ENCODE peak calls at places on chromosomes 6 and 20, in four cellular contexts. H is left ventricle myocardium inferior; G is CD8-positive, alpha-beta T cell; X is ovary. C is an unnamed sample.

GRCh38 chr6:107235007-107235406 is 119.7 kb upstream of the BEND3 start:
- DNase-seq in H (no peak), G (no peak), X (no peak), C (no peak)

GRCh38 chr6:108897371-108897770 is 49.1 kb downstream of the ARMC2 start:
- DNase-seq in H (peak; percentile 45), G (no peak), X (no peak), C (no peak)

GRCh38 chr20:36644713-36645109 is 1.3 kb downstream of the SLA2 start:
- DNase-seq in X (no peak), G (peak; percentile 48), H (no peak), C (no peak)

GRCh38 chr20:59805266-59805665 is 128.2 kb downstream of the SYCP2 start:
- DNase-seq in X (no peak), G (no peak), H (no peak), C (no peak)

GRCh38 chr20:33463332-33464101 is 20.0 kb upstream of the SNTA1 start:
- DNase-seq in X (no peak), H (peak; percentile 49), G (no peak), C (no peak)

GRCh38 chr6:136037246-136037884 is 185.9 kb downstream of the PDE7B start:
- DNase-seq in G (peak; percentile 43), X (no peak), H (peak; percentile 18), C (no peak)

GRCh38 chr6:42361036-42361435 is 90.7 kb downstream of the TRERF1 start:
- DNase-seq in X (no peak), G (no peak), H (no peak), C (no peak)

GRCh38 chr6:136522636-136523035 is 27.6 kb downstream of the MAP7 start:
- DNase-seq in X (no peak), H (no peak), G (no peak), C (no peak)

DNA sequence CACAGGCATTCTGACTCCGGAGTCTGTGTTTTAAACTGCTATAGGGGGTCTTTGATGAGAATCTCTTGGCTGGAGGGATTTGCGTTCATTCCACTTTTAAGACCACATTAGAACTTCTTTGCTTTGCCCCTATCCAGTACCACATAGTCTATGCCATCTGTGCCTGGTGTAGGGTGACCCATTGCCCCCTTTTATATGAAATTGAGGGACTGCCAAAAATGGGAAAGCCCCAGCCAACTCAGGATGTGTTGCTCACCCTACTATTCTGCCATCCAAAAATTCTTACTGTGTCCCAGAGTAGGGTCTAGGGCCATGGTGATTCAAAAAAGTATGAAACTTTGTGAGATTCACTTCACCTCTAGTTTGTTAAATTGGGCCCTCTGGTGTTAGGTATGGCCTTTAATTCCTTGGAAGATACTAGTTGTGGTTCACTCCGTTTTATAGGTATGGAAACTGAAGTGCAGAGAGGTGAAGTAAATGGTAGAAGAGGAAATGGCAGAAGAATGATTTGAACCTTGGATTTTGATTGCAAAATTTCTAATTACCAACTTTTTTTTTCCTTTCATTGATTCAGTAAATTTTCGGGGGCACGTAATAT is 1.4 kb downstream of the PFDN4 start:
- DNase-seq in X (no peak), G (no peak), H (no peak), C (no peak)
- H3K27ac ChIP-seq in X (no peak overlapping the region), G (no peak overlapping the region), H (no peak overlapping the region), C (no peak overlapping the region)

GRCh38 chr20:4912380-4913142 is 88.7 kb downstream of the SLC23A2 start:
- DNase-seq in G (no peak), X (no peak), H (no peak), C (no peak)
- H3K27ac ChIP-seq in G (no peak overlapping the region), X (no peak overlapping the region), H (no peak overlapping the region), C (no peak overlapping the region)

GRCh38 chr6:25660512-25660911 is 8.5 kb downstream of the SCGN start:
- DNase-seq in G (no peak), H (no peak), X (no peak), C (no peak)
- H3K27ac ChIP-seq in G (no peak overlapping the region), H (no peak overlapping the region), X (no peak overlapping the region), C (no peak overlapping the region)

DNA sequence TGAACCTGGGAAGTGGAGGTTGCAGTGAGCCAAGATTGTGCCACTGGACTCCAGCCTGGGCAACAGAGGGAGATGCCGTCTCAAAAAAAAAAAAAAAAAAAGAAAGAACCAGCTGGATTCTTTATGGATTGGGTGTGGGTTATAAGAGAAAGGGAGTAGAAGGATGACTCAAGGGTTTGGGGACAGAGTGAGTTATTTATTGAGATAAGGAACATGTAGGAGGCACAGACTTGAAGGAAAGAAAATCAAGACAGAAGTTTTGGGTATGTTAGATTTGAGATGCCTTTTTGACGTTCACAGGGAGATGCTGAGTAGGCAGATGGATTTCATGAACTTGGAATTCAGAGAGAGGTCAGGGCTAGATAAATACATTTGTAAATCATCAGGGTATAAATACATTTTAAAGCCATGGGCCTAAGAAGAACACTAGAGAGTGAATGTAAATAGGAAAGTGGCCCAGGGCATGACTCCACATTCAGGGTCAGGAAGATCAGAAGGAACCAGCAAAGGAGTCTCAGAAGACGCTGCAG is 47.7 kb downstream of the KIZ start:
- DNase-seq in G (no peak), H (no peak), X (no peak), C (no peak)
- H3K27ac ChIP-seq in G (no peak overlapping the region), H (no peak overlapping the region), X (no peak overlapping the region), C (no peak overlapping the region)

DNA sequence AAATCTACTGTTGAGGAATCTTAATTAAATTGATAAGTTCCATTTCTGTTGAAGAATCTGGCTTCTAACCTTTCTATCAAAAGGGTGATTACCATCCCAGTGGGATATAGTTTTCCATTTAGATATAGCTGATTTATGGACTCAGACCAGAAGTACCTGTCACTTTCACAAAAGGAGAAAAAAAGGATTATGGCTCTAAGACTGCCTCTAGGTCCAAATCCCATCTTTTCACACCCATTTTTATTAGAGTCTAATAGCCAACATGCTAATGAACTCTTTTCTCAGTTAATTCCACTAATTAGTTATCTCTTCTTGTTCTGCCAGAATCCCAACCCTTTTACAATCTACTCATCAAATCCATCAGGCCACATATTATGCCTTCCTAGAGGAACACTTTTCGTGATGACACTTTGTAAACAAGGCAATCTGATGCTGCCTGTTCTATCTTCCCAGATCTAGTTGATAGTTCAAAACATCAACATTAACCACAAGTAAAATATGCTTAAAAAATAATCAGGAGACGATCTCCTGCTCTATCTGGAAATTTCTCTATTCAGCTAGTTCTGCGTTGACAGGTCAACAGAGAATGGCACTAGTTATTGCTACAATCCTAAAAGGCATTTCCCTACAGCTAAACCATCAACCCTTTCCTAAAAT is 2.2 kb downstream of the B4GALT5 start:
- DNase-seq in G (no peak), X (no peak), H (no peak), C (no peak)
- H3K27ac ChIP-seq in G (no peak overlapping the region), X (no peak overlapping the region), H (peak overlapping the region; percentile 96), C (no peak overlapping the region)

DNA sequence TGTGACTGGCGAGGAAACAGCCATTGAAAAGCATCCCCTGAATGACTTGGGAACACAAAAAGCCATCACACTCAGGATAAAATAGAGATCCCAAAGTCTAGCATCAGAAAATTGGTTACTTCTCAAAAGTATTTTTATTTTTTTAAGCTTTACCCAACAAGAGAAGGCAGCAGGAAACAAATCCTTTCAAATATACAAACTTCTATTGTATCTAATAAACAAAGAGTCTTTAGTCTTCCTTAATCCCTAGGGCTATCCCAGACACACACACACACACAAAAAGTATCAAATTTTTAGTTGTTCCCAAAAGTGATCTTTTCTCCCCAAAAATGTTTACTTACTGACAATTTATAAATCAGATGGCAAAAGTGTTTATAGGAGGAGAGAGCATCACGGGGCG is 33.2 kb upstream of the MARCKS start:
- DNase-seq in H (no peak), X (no peak), G (no peak), C (no peak)
- H3K27ac ChIP-seq in H (peak overlapping the region; percentile 68), X (no peak overlapping the region), G (no peak overlapping the region), C (no peak overlapping the region)

DNA sequence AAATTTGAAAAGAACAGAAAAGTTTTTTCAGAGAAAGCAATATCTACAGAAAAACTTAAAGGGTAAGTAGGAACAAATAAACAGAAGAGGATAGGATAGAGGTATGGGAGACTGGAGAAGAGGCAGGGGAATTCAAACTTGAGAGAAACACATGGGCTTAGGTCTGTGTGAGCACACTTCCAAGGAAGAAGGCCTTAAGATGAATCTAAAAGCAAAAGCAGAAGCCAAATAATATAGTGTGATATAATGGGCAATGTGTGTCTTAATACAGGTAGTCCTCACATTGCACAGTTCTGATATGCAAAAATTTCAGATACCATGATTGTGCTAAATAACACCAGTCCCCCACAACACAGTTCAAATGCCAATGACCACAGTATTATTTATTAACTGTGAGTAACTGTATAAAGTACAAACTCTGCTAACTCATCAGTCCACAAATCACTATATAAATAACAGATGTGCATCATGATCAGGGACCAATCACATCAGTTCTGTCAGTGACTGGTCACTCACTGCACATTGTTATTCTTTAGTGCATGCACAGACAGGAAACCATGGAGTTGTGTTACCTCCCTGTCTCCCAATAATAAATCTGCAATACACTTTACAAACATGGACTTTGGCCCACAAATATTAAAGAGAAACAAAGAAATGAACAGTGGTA is 18.6 kb downstream of the SNX14 start:
- DNase-seq in H (no peak), G (no peak), X (no peak), C (no peak)
- H3K27ac ChIP-seq in H (no peak overlapping the region), G (no peak overlapping the region), X (no peak overlapping the region), C (no peak overlapping the region)

DNA sequence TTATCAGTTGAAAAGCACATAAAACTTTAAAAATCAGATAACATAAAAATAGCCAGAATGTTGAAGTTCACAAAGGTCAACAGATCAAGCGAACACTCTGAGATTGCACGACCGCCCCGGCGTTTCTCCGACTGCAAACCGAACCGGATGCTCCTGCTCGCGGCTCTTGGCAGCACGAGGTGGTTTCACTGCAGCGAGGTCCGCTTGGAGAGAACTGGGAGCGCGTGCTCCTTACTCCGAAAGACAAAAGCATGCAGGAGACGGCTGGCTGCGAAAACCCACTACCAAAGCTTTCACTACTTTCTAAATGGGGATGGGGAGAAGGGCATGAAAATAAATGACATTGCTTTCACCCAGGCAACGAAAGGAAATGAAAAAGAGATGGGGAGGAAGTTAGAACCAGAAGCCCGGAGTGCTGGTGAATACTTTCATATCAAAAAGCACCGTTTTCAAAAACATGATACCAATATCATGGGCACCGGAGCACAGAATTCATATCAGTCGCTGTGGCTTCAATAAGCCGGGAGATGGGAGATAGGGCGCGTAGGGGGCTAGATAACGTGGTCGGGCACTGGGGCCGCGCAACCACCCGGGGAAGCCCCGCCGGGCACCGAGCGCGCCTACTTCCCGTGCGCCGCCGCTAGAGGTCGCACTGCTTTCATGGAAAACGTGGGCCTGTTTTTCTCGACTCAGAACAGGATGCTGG is 8.3 kb upstream of the ANKRD60 start:
- DNase-seq in H (peak; percentile 73), X (peak; percentile 71), G (peak; percentile 76), C (peak; percentile 75)
- H3K27ac ChIP-seq in H (peak overlapping the region; percentile 16), X (no peak overlapping the region), G (peak overlapping the region; percentile 73), C (peak overlapping the region; percentile 78)

C was measured in CD4-positive, CD25-positive, alpha-beta regulatory T cell.